ENCODE peak calls at places on chromosomes 12 and 14, in nine cellular contexts. One of them, this sample, is unnamed.

GRCh38 chr14:81193924-81194633 is 26.7 kb downstream of the GTF2A1 start:
- DNase-seq in AG08396: no peak
- DNase-seq in stimulated activated CD4-positive, alpha-beta T cell treated with anti-CD3 and anti-CD28 coated beads, Interleukin-12 subunit alpha, Interleukin-12 subunit beta, amount 100 ng/mL, for 48 hours: peak
- DNase-seq in skeletal muscle cell: no peak
- DNase-seq in D341Med: peak
- DNase-seq in neural progenitor cell: no peak
- DNase-seq in dorsolateral prefrontal cortex: no peak
- DNase-seq in EH: no peak
- DNase-seq in T-cell: no peak
- DNase-seq in this sample: no peak

GRCh38 chr12:118371354-118372282 is 1.1 kb downstream of the TAOK3 start:
- DNase-seq in skeletal muscle cell: no peak
- DNase-seq in EH: peak
- DNase-seq in neural progenitor cell: peak
- DNase-seq in dorsolateral prefrontal cortex: peak
- DNase-seq in stimulated activated CD4-positive, alpha-beta T cell treated with anti-CD3 and anti-CD28 coated beads, Interleukin-12 subunit alpha, Interleukin-12 subunit beta, amount 100 ng/mL, for 48 hours: no peak
- DNase-seq in AG08396: peak
- DNase-seq in D341Med: peak
- DNase-seq in T-cell: no peak
- DNase-seq in this sample: no peak

GRCh38 chr12:19034937-19035336 is 94.6 kb upstream of the PLEKHA5 start:
- DNase-seq in stimulated activated CD4-positive, alpha-beta T cell treated with anti-CD3 and anti-CD28 coated beads, Interleukin-12 subunit alpha, Interleukin-12 subunit beta, amount 100 ng/mL, for 48 hours: no peak
- DNase-seq in neural progenitor cell: no peak
- DNase-seq in EH: no peak
- DNase-seq in T-cell: no peak
- DNase-seq in skeletal muscle cell: no peak
- DNase-seq in dorsolateral prefrontal cortex: no peak
- DNase-seq in AG08396: no peak
- DNase-seq in D341Med: no peak
- DNase-seq in this sample: no peak

GRCh38 chr14:94464290-94464689 is 11.7 kb upstream of the SERPINA11 start:
- DNase-seq in dorsolateral prefrontal cortex: no peak
- DNase-seq in AG08396: no peak
- DNase-seq in T-cell: no peak
- DNase-seq in EH: no peak
- DNase-seq in D341Med: no peak
- DNase-seq in skeletal muscle cell: no peak
- DNase-seq in neural progenitor cell: no peak
- DNase-seq in stimulated activated CD4-positive, alpha-beta T cell treated with anti-CD3 and anti-CD28 coated beads, Interleukin-12 subunit alpha, Interleukin-12 subunit beta, amount 100 ng/mL, for 48 hours: no peak
- DNase-seq in this sample: no peak

GRCh38 chr12:114669501-114670256 is 14.3 kb downstream of the TBX3 start:
- DNase-seq in stimulated activated CD4-positive, alpha-beta T cell treated with anti-CD3 and anti-CD28 coated beads, Interleukin-12 subunit alpha, Interleukin-12 subunit beta, amount 100 ng/mL, for 48 hours: no peak
- DNase-seq in AG08396: peak
- DNase-seq in T-cell: no peak
- DNase-seq in dorsolateral prefrontal cortex: no peak
- DNase-seq in skeletal muscle cell: no peak
- DNase-seq in D341Med: no peak
- DNase-seq in neural progenitor cell: peak
- DNase-seq in EH: peak
- DNase-seq in this sample: no peak

GRCh38 chr12:27460471-27460978 is 14.0 kb downstream of the SMCO2 start:
- DNase-seq in dorsolateral prefrontal cortex: no peak
- DNase-seq in neural progenitor cell: no peak
- DNase-seq in EH: no peak
- DNase-seq in skeletal muscle cell: no peak
- DNase-seq in AG08396: no peak
- DNase-seq in stimulated activated CD4-positive, alpha-beta T cell treated with anti-CD3 and anti-CD28 coated beads, Interleukin-12 subunit alpha, Interleukin-12 subunit beta, amount 100 ng/mL, for 48 hours: peak
- DNase-seq in T-cell: no peak
- DNase-seq in D341Med: no peak
- DNase-seq in this sample: no peak

GRCh38 chr14:64703393-64704144 is 655 bp upstream of the PLEKHG3 start:
- DNase-seq in stimulated activated CD4-positive, alpha-beta T cell treated with anti-CD3 and anti-CD28 coated beads, Interleukin-12 subunit alpha, Interleukin-12 subunit beta, amount 100 ng/mL, for 48 hours: no peak
- DNase-seq in AG08396: no peak
- DNase-seq in skeletal muscle cell: no peak
- DNase-seq in EH: peak
- DNase-seq in dorsolateral prefrontal cortex: no peak
- DNase-seq in neural progenitor cell: peak
- DNase-seq in T-cell: no peak
- DNase-seq in D341Med: no peak
- DNase-seq in this sample: no peak

GRCh38 chr14:34851395-34851794 is 23.8 kb downstream of the BAZ1A start:
- DNase-seq in dorsolateral prefrontal cortex: no peak
- DNase-seq in skeletal muscle cell: peak
- DNase-seq in EH: peak
- DNase-seq in T-cell: no peak
- DNase-seq in D341Med: no peak
- DNase-seq in stimulated activated CD4-positive, alpha-beta T cell treated with anti-CD3 and anti-CD28 coated beads, Interleukin-12 subunit alpha, Interleukin-12 subunit beta, amount 100 ng/mL, for 48 hours: no peak
- DNase-seq in AG08396: peak
- DNase-seq in neural progenitor cell: no peak
- DNase-seq in this sample: no peak

GRCh38 chr12:20364501-20364900 is 3.8 kb upstream of the PDE3A start:
- DNase-seq in dorsolateral prefrontal cortex: no peak
- DNase-seq in EH: no peak
- DNase-seq in skeletal muscle cell: no peak
- DNase-seq in neural progenitor cell: no peak
- DNase-seq in stimulated activated CD4-positive, alpha-beta T cell treated with anti-CD3 and anti-CD28 coated beads, Interleukin-12 subunit alpha, Interleukin-12 subunit beta, amount 100 ng/mL, for 48 hours: no peak
- DNase-seq in D341Med: no peak
- DNase-seq in T-cell: no peak
- DNase-seq in AG08396: no peak
- DNase-seq in this sample: no peak

GRCh38 chr14:106268013-106268727 is 741.8 kb downstream of the TMEM121 start:
- DNase-seq in neural progenitor cell: no peak
- DNase-seq in skeletal muscle cell: no peak
- DNase-seq in stimulated activated CD4-positive, alpha-beta T cell treated with anti-CD3 and anti-CD28 coated beads, Interleukin-12 subunit alpha, Interleukin-12 subunit beta, amount 100 ng/mL, for 48 hours: peak
- DNase-seq in T-cell: peak
- DNase-seq in AG08396: no peak
- DNase-seq in dorsolateral prefrontal cortex: no peak
- DNase-seq in EH: no peak
- DNase-seq in D341Med: no peak
- DNase-seq in this sample: no peak